ENCODE peak calls at places on chromosomes 13 and 19, in ten cellular contexts. One of them, this sample, is unnamed.

GRCh38 chr13:70255406-70255991 is 147.2 kb upstream of the KLHL1 start:
- DNase-seq in WERI-Rb-1: no peak
- DNase-seq in hepatocyte: no peak
- DNase-seq in esophagus squamous epithelium: no peak
- DNase-seq in heart left ventricle: no peak
- DNase-seq in spleen: peak; percentile 51
- DNase-seq in transverse colon: no peak
- DNase-seq in right atrium auricular region: no peak
- DNase-seq in ovary: no peak
- DNase-seq in suprapubic skin: no peak
- DNase-seq in this sample: no peak

GRCh38 chr13:22825186-22825585 is 355.6 kb upstream of the SGCG start:
- DNase-seq in WERI-Rb-1: no peak
- DNase-seq in hepatocyte: no peak
- DNase-seq in esophagus squamous epithelium: no peak
- DNase-seq in heart left ventricle: no peak
- DNase-seq in spleen: no peak
- DNase-seq in transverse colon: no peak
- DNase-seq in right atrium auricular region: no peak
- DNase-seq in ovary: no peak
- DNase-seq in suprapubic skin: no peak
- DNase-seq in this sample: no peak

GRCh38 chr19:50167314-50167721 is 4.2 kb upstream of the IZUMO2 start:
- DNase-seq in WERI-Rb-1: no peak
- DNase-seq in hepatocyte: no peak
- DNase-seq in esophagus squamous epithelium: no peak
- DNase-seq in heart left ventricle: no peak
- DNase-seq in spleen: no peak
- DNase-seq in transverse colon: peak; percentile 67
- DNase-seq in right atrium auricular region: no peak
- DNase-seq in ovary: no peak
- DNase-seq in suprapubic skin: no peak
- DNase-seq in this sample: no peak

GRCh38 chr13:110396913-110397379 is 89.9 kb downstream of the COL4A2 start:
- DNase-seq in WERI-Rb-1: no peak
- DNase-seq in hepatocyte: peak; percentile 73
- DNase-seq in esophagus squamous epithelium: no peak
- DNase-seq in heart left ventricle: peak; percentile 82
- DNase-seq in spleen: no peak
- DNase-seq in transverse colon: peak; percentile 77
- DNase-seq in right atrium auricular region: peak; percentile 98
- DNase-seq in ovary: peak; percentile 92
- DNase-seq in suprapubic skin: peak; percentile 90
- DNase-seq in this sample: peak; percentile 83

GRCh38 chr19:29881386-29881785 is 60.7 kb upstream of the URI1 start:
- DNase-seq in WERI-Rb-1: no peak
- DNase-seq in hepatocyte: no peak
- DNase-seq in esophagus squamous epithelium: no peak
- DNase-seq in heart left ventricle: no peak
- DNase-seq in spleen: no peak
- DNase-seq in transverse colon: no peak
- DNase-seq in right atrium auricular region: no peak
- DNase-seq in ovary: no peak
- DNase-seq in suprapubic skin: peak; percentile 49
- DNase-seq in this sample: peak; percentile 83

GRCh38 chr13:48268019-48268418 is 35.0 kb downstream of the ITM2B start:
- DNase-seq in WERI-Rb-1: no peak
- DNase-seq in hepatocyte: no peak
- DNase-seq in esophagus squamous epithelium: no peak
- DNase-seq in heart left ventricle: no peak
- DNase-seq in spleen: no peak
- DNase-seq in transverse colon: no peak
- DNase-seq in right atrium auricular region: no peak
- DNase-seq in ovary: no peak
- DNase-seq in suprapubic skin: no peak
- DNase-seq in this sample: no peak

GRCh38 chr13:76885203-76886004 is 801 bp downstream of the KCTD12 start:
- DNase-seq in WERI-Rb-1: peak; percentile 66
- DNase-seq in hepatocyte: peak; percentile 78
- DNase-seq in esophagus squamous epithelium: peak; percentile 21
- DNase-seq in heart left ventricle: peak; percentile 78
- DNase-seq in spleen: peak; percentile 94
- DNase-seq in transverse colon: peak; percentile 70
- DNase-seq in right atrium auricular region: peak; percentile 83
- DNase-seq in ovary: peak; percentile 81
- DNase-seq in suprapubic skin: peak; percentile 90
- DNase-seq in this sample: peak; percentile 92

GRCh38 chr19:38264486-38265212 is at the start of gene SPINT2:
- DNase-seq in WERI-Rb-1: no peak
- DNase-seq in hepatocyte: no peak
- DNase-seq in esophagus squamous epithelium: no peak
- DNase-seq in heart left ventricle: no peak
- DNase-seq in spleen: peak; percentile 93
- DNase-seq in transverse colon: no peak
- DNase-seq in right atrium auricular region: no peak
- DNase-seq in ovary: peak; percentile 74
- DNase-seq in suprapubic skin: no peak
- DNase-seq in this sample: peak; percentile 73

GRCh38 chr13:110583178-110583865 is 21.8 kb upstream of the RAB20 start:
- DNase-seq in WERI-Rb-1: no peak
- DNase-seq in hepatocyte: no peak
- DNase-seq in esophagus squamous epithelium: no peak
- DNase-seq in heart left ventricle: no peak
- DNase-seq in spleen: no peak
- DNase-seq in transverse colon: no peak
- DNase-seq in right atrium auricular region: no peak
- DNase-seq in ovary: no peak
- DNase-seq in suprapubic skin: no peak
- DNase-seq in this sample: no peak

GRCh38 chr19:2221250-2221831 is 14.8 kb downstream of the PLEKHJ1 start:
- DNase-seq in WERI-Rb-1: no peak
- DNase-seq in hepatocyte: no peak
- DNase-seq in esophagus squamous epithelium: no peak
- DNase-seq in heart left ventricle: no peak
- DNase-seq in spleen: no peak
- DNase-seq in transverse colon: no peak
- DNase-seq in right atrium auricular region: no peak
- DNase-seq in ovary: no peak
- DNase-seq in suprapubic skin: no peak
- DNase-seq in this sample: peak; percentile 93

GRCh38 chr13:30169442-30169841 is 137.9 kb downstream of the KATNAL1 start:
- DNase-seq in WERI-Rb-1: no peak
- DNase-seq in hepatocyte: no peak
- DNase-seq in esophagus squamous epithelium: no peak
- DNase-seq in heart left ventricle: no peak
- DNase-seq in spleen: no peak
- DNase-seq in transverse colon: no peak
- DNase-seq in right atrium auricular region: no peak
- DNase-seq in ovary: no peak
- DNase-seq in suprapubic skin: no peak
- DNase-seq in this sample: no peak

GRCh38 chr13:77507931-77508776 is 27.4 kb upstream of the SCEL start:
- DNase-seq in WERI-Rb-1: no peak
- DNase-seq in hepatocyte: no peak
- DNase-seq in esophagus squamous epithelium: no peak
- DNase-seq in heart left ventricle: no peak
- DNase-seq in spleen: no peak
- DNase-seq in transverse colon: no peak
- DNase-seq in right atrium auricular region: no peak
- DNase-seq in ovary: no peak
- DNase-seq in suprapubic skin: no peak
- DNase-seq in this sample: peak; percentile 91

GRCh38 chr13:77896536-77896935 is 22.1 kb downstream of the EDNRB start:
- DNase-seq in WERI-Rb-1: no peak
- DNase-seq in hepatocyte: no peak
- DNase-seq in esophagus squamous epithelium: no peak
- DNase-seq in heart left ventricle: peak; percentile 53
- DNase-seq in spleen: no peak
- DNase-seq in transverse colon: no peak
- DNase-seq in right atrium auricular region: peak; percentile 85
- DNase-seq in ovary: no peak
- DNase-seq in suprapubic skin: no peak
- DNase-seq in this sample: no peak

GRCh38 chr13:21837841-21838551 is 167.1 kb downstream of the FGF9 start:
- DNase-seq in WERI-Rb-1: no peak
- DNase-seq in hepatocyte: no peak
- DNase-seq in esophagus squamous epithelium: no peak
- DNase-seq in heart left ventricle: no peak
- DNase-seq in spleen: no peak
- DNase-seq in transverse colon: no peak
- DNase-seq in right atrium auricular region: no peak
- DNase-seq in ovary: no peak
- DNase-seq in suprapubic skin: no peak
- DNase-seq in this sample: no peak

GRCh38 chr19:33375760-33376159 is 2.3 kb downstream of the CEBPG start:
- DNase-seq in WERI-Rb-1: no peak
- DNase-seq in hepatocyte: no peak
- DNase-seq in esophagus squamous epithelium: no peak
- DNase-seq in heart left ventricle: no peak
- DNase-seq in spleen: no peak
- DNase-seq in transverse colon: no peak
- DNase-seq in right atrium auricular region: no peak
- DNase-seq in ovary: no peak
- DNase-seq in suprapubic skin: no peak
- DNase-seq in this sample: peak; percentile 68

GRCh38 chr19:16623576-16623975 is 4.4 kb downstream of the MED26 start:
- DNase-seq in WERI-Rb-1: no peak
- DNase-seq in hepatocyte: no peak
- DNase-seq in esophagus squamous epithelium: no peak
- DNase-seq in heart left ventricle: no peak
- DNase-seq in spleen: no peak
- DNase-seq in transverse colon: no peak
- DNase-seq in right atrium auricular region: no peak
- DNase-seq in ovary: no peak
- DNase-seq in suprapubic skin: no peak
- DNase-seq in this sample: peak; percentile 48
- H3K27ac ChIP-seq in WERI-Rb-1: no peak overlapping the region
- H3K27ac ChIP-seq in hepatocyte: no peak overlapping the region
- H3K27ac ChIP-seq in esophagus squamous epithelium: no peak overlapping the region
- H3K27ac ChIP-seq in heart left ventricle: no peak overlapping the region
- H3K27ac ChIP-seq in spleen: no peak overlapping the region
- H3K27ac ChIP-seq in transverse colon: no peak overlapping the region
- H3K27ac ChIP-seq in right atrium auricular region: no peak overlapping the region
- H3K27ac ChIP-seq in ovary: no peak overlapping the region
- H3K27ac ChIP-seq in suprapubic skin: no peak overlapping the region
- H3K27ac ChIP-seq in this sample: no peak overlapping the region

DNA sequence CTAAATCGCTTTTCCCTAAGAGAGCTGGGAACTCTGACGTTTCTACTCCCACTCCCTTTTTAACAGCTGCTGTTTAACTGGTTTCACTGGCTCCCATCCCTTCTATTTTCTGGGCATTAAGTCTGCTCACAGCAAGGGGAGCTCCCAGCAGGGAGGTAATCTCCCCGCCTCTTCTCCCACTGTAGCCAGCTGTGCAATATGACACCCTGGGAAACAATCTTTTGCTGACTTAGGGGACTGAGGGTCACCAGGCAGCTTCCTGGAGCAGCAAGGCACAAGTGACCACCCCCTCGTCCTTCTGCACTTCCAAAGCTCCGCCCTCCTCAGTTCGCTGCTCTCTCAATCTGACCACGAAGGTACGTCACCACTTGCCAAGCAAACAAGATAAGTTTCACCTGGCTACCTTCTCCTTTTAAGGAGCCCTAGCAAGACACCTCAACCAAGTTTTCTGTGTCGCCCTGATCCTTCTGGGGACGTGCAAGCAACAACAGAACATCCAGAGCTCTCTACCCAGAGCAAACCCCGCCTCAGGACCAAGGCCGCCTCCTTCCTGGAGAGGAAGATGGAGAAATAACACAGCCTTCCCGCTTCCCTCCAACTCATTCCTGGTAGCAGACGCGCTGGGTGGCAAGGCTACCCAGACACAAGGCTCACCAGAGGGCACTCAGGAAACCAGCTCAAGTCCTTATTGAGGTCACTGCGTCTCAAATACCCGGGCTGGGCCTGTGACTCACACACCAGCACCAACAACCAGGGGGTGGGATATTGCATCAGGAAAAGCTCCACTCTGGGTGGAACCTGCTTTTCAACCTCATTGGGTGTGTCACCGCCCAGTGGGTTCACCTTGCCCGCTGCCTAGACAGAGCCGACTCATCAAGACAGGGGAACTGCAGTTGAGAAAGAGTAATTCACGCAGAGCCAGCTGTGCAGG is 92.4 kb downstream of the STK24 start:
- DNase-seq in WERI-Rb-1: peak; percentile 87
- DNase-seq in hepatocyte: peak; percentile 91
- DNase-seq in esophagus squamous epithelium: no peak
- DNase-seq in heart left ventricle: peak; percentile 61
- DNase-seq in spleen: peak; percentile 84
- DNase-seq in transverse colon: peak; percentile 90
- DNase-seq in right atrium auricular region: peak; percentile 95
- DNase-seq in ovary: peak; percentile 58
- DNase-seq in suprapubic skin: peak; percentile 90
- DNase-seq in this sample: peak; percentile 96
- H3K4me3 ChIP-seq in WERI-Rb-1: peak overlapping the region; percentile 26
- H3K4me3 ChIP-seq in hepatocyte: no peak overlapping the region
- H3K4me3 ChIP-seq in esophagus squamous epithelium: peak overlapping the region; percentile 17
- H3K4me3 ChIP-seq in heart left ventricle: no peak overlapping the region
- H3K4me3 ChIP-seq in spleen: no peak overlapping the region
- H3K4me3 ChIP-seq in transverse colon: no peak overlapping the region
- H3K4me3 ChIP-seq in right atrium auricular region: no peak overlapping the region
- H3K4me3 ChIP-seq in ovary: no peak overlapping the region
- H3K4me3 ChIP-seq in suprapubic skin: peak overlapping the region; percentile 2
- H3K4me3 ChIP-seq in this sample: peak overlapping the region; percentile 54

DNA sequence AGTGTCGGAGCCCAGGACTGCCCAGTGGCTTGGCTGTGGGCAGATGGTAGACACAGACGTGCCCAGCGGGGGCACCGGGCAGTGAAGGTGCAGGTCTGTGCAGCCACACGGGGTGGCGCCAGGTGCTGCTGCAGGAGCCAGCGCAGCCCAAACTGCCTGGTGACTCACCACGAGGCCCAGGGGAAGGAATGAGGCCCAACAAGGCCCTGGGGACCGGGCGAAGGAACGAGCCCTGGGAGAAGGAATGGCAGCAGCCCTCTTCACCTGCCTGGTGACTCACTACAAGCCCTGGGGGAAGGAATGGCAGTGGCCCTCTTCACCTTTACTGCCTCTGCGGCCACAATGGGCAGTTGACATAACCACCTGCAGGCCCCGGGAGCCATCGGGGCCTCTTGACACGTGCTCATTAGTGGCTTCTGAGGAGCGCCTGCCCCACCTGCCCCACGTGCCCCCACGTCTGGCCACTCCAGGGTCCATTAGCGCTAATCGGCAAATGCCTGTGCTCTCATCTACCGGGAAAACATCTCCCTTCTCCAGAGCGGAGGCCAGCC is 9.3 kb downstream of the MED16 start:
- DNase-seq in WERI-Rb-1: no peak
- DNase-seq in hepatocyte: peak; percentile 63
- DNase-seq in esophagus squamous epithelium: no peak
- DNase-seq in heart left ventricle: no peak
- DNase-seq in spleen: no peak
- DNase-seq in transverse colon: no peak
- DNase-seq in right atrium auricular region: no peak
- DNase-seq in ovary: no peak
- DNase-seq in suprapubic skin: no peak
- DNase-seq in this sample: no peak
- TF ChIP-seq CTCF in WERI-Rb-1: no peak
- TF ChIP-seq CTCF in hepatocyte: peak; percentile 8
- TF ChIP-seq CTCF in esophagus squamous epithelium: peak; percentile 11
- TF ChIP-seq CTCF in heart left ventricle: no peak
- TF ChIP-seq CTCF in spleen: no peak
- TF ChIP-seq CTCF in transverse colon: no peak
- TF ChIP-seq CTCF in right atrium auricular region: no peak
- TF ChIP-seq CTCF in ovary: no peak
- TF ChIP-seq CTCF in suprapubic skin: no peak
- TF ChIP-seq CTCF in this sample: no peak

GRCh38 chr19:14561832-14562351 is 10.0 kb downstream of the NDUFB7 start:
- DNase-seq in WERI-Rb-1: no peak
- DNase-seq in hepatocyte: peak; percentile 18
- DNase-seq in esophagus squamous epithelium: no peak
- DNase-seq in heart left ventricle: peak; percentile 67
- DNase-seq in spleen: no peak
- DNase-seq in transverse colon: no peak
- DNase-seq in right atrium auricular region: no peak
- DNase-seq in ovary: peak; percentile 44
- DNase-seq in suprapubic skin: no peak
- DNase-seq in this sample: peak; percentile 95
- H3K27ac ChIP-seq in WERI-Rb-1: no peak overlapping the region
- H3K27ac ChIP-seq in hepatocyte: no peak overlapping the region
- H3K27ac ChIP-seq in esophagus squamous epithelium: peak overlapping the region; percentile 90
- H3K27ac ChIP-seq in heart left ventricle: peak overlapping the region; percentile 72
- H3K27ac ChIP-seq in spleen: no peak overlapping the region
- H3K27ac ChIP-seq in transverse colon: no peak overlapping the region
- H3K27ac ChIP-seq in right atrium auricular region: peak overlapping the region; percentile 91
- H3K27ac ChIP-seq in ovary: no peak overlapping the region
- H3K27ac ChIP-seq in suprapubic skin: peak overlapping the region; percentile 68
- H3K27ac ChIP-seq in this sample: peak overlapping the region; percentile 82

This sample was measured in osteoblast.